ENCODE peak calls at places on chromosome 12, in five cellular contexts. D is progenitor cell of endocrine pancreas, T is Panc1, O is DND-41, W is AG04450. F is an unnamed sample.

GRCh38 chr12:10304161-10304574 is 3.5 kb upstream of the KLRD1 start:
- DNase-seq in D (no peak), T (no peak), O (no peak), W (peak), F (no peak)

GRCh38 chr12:26133508-26133907 is 8.7 kb upstream of the BHLHE41 start:
- DNase-seq in D (no peak), T (no peak), O (no peak), W (no peak), F (no peak)

GRCh38 chr12:81077686-81078441 is at the start of gene ACSS3:
- DNase-seq in D (peak), T (no peak), O (no peak), W (no peak), F (peak)

GRCh38 chr12:29921307-29921706 is 137.6 kb upstream of the TMTC1 start:
- DNase-seq in D (no peak), T (no peak), O (no peak), W (no peak), F (no peak)

GRCh38 chr12:94305293-94305957 is 154.2 kb downstream of the CEP83 start:
- DNase-seq in D (no peak), T (no peak), O (no peak), W (peak), F (no peak)

GRCh38 chr12:67697443-67697842 is 48.9 kb downstream of the DYRK2 start:
- DNase-seq in D (no peak), T (no peak), O (peak), W (no peak), F (no peak)

GRCh38 chr12:126772171-126772864 is 1494.7 kb upstream of the TMEM132C start:
- DNase-seq in D (no peak), T (no peak), O (peak), W (no peak), F (no peak)

GRCh38 chr12:54299515-54300266 is 1.1 kb downstream of the NFE2 start:
- DNase-seq in D (no peak), T (no peak), O (no peak), W (no peak), F (no peak)

GRCh38 chr12:119594399-119594730 is 791 bp downstream of the TMEM233 start:
- DNase-seq in D (no peak), T (no peak), O (no peak), W (no peak), F (no peak)

GRCh38 chr12:54549774-54550451 is 512 bp downstream of the PDE1B start:
- DNase-seq in D (no peak), T (no peak), O (no peak), W (no peak), F (peak)

GRCh38 chr12:50047693-50048250 is 9.6 kb upstream of the ASIC1 start:
- DNase-seq in D (no peak), T (no peak), O (no peak), W (no peak), F (no peak)

GRCh38 chr12:51244269-51244668 is 5.6 kb downstream of the DAZAP2 start:
- DNase-seq in D (no peak), T (no peak), O (no peak), W (no peak), F (no peak)

GRCh38 chr12:25833657-25834056 is 124.8 kb upstream of the RASSF8 start:
- DNase-seq in D (no peak), T (no peak), O (no peak), W (no peak), F (no peak)

GRCh38 chr12:9039397-9039977 is 50.1 kb downstream of the KLRG1 start:
- DNase-seq in D (no peak), T (peak), O (peak), W (peak), F (no peak)

GRCh38 chr12:58395470-58395869 is 454.1 kb downstream of the ATP23 start:
- DNase-seq in D (no peak), T (no peak), O (no peak), W (no peak), F (no peak)

GRCh38 chr12:123971770-123972447 is 722 bp downstream of the CCDC92 start:
- DNase-seq in D (no peak), T (no peak), O (peak), W (no peak), F (peak)

GRCh38 chr12:124484526-124484953 is 82.9 kb downstream of the NCOR2 start:
- DNase-seq in D (no peak), T (no peak), O (peak), W (no peak), F (no peak)

GRCh38 chr12:15599266-15600037 is 189.7 kb downstream of the EPS8 start:
- DNase-seq in D (no peak), T (no peak), O (no peak), W (peak), F (no peak)

GRCh38 chr12:124680863-124681778 is 113.7 kb upstream of the NCOR2 start:
- DNase-seq in D (no peak), T (peak), O (no peak), W (no peak), F (peak)

GRCh38 chr12:34396006-34396860 is 373.9 kb downstream of the ALG10 start:
- DNase-seq in D (peak), T (no peak), O (no peak), W (no peak), F (peak)

GRCh38 chr12:80778005-80778541 is 61.4 kb downstream of the MYF5 start:
- DNase-seq in D (no peak), T (no peak), O (peak), W (peak), F (no peak)

GRCh38 chr12:106841471-106842302 is 67.2 kb downstream of the RIC8B start:
- DNase-seq in D (no peak), T (no peak), O (peak), W (no peak), F (peak)

GRCh38 chr12:54301428-54302045 is 722 bp upstream of the NFE2 start:
- DNase-seq in D (no peak), T (no peak), O (no peak), W (no peak), F (no peak)

GRCh38 chr12:125435871-125436270 is 370.6 kb downstream of the AACS start:
- DNase-seq in D (no peak), T (no peak), O (no peak), W (no peak), F (no peak)

GRCh38 chr12:8991371-8992085 is 2.2 kb downstream of the KLRG1 start:
- DNase-seq in D (no peak), T (no peak), O (no peak), W (no peak), F (no peak)

GRCh38 chr12:3520168-3520567 is 29.2 kb downstream of the PRMT8 start:
- DNase-seq in D (no peak), T (no peak), O (no peak), W (no peak), F (no peak)

GRCh38 chr12:102973583-102973982 is 16.1 kb downstream of the ASCL1 start:
- DNase-seq in D (no peak), T (no peak), O (no peak), W (no peak), F (no peak)

GRCh38 chr12:41743835-41744234 is 400.8 kb downstream of the GXYLT1 start:
- DNase-seq in D (no peak), T (peak), O (no peak), W (no peak), F (no peak)

GRCh38 chr12:42593781-42594322 is 4.3 kb upstream of the PRICKLE1 start:
- DNase-seq in D (no peak), T (no peak), O (no peak), W (no peak), F (no peak)

GRCh38 chr12:106142591-106143261 is 4.0 kb upstream of the NUAK1 start:
- DNase-seq in D (no peak), T (no peak), O (no peak), W (no peak), F (no peak)

GRCh38 chr12:125533434-125534029 is 468.3 kb downstream of the AACS start:
- DNase-seq in D (peak), T (no peak), O (no peak), W (no peak), F (peak)

GRCh38 chr12:116050266-116050665 is 227.2 kb downstream of the MED13L start:
- DNase-seq in D (no peak), T (no peak), O (no peak), W (no peak), F (no peak)

GRCh38 chr12:126538888-126539287 is 1473.7 kb downstream of the AACS start:
- DNase-seq in D (no peak), T (no peak), O (no peak), W (no peak), F (no peak)

GRCh38 chr12:44126811-44127210 is 290.9 kb downstream of the TMEM117 start:
- DNase-seq in D (no peak), T (no peak), O (no peak), W (no peak), F (no peak)

DNA sequence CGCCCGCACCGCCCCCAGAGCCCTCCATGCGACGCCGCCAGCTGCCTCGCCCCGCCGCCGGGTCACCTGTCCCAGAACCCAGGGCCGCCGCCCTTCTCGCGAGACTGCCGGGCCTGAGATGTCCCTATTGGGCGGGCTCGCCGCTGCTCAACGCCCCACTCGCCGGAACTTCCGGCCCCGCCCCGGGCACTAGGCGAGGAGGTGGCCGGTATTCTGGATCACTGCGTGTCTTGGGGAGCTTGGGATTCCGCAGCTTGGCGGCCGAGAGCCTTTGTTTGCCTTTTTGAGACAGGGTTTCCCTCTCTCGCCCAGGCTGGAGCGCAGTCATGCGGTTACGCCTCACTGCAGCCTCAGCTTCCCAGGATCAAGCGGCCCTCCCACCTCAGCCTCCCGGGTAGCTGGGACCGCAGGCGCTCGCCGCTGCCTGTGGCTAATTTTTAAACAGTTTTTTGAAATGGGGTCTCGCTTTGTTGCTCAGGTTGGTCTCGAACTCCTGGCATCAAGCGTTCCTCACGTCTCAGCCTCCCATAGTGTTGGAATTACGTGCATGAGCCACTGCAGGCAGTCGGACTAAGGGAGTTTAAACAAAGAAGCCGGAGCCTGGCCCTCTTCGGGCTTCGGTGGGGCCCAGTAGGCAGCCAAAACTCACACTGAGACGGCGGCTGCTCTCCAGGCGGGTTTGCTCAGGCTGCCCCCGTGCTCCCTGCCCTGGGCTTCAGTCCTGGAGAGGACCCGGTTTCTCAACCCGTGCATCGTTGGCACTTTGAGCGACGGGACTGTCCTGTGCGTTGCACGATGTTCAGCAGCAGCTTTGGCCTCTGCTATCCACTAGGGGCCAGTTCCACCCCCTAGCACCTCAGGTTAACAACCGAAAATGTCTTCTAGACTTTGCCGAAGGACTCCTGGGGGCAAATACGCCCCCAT is at the start of gene SLC15A4:
- DNase-seq in D (peak), T (no peak), O (peak), W (peak), F (peak)
- TF ChIP-seq CTCF in D (peak), T (no peak), O (no peak), W (peak), F (no peak)

GRCh38 chr12:121797937-121798801 is 4.7 kb upstream of the RHOF start:
- DNase-seq in D (no peak), T (no peak), O (peak), W (no peak), F (peak)

GRCh38 chr12:121799842-121800693 is 3.7 kb upstream of the SETD1B start:
- DNase-seq in D (no peak), T (no peak), O (peak), W (peak), F (peak)

GRCh38 chr12:121798807-121799174 is 5.0 kb upstream of the SETD1B start:
- DNase-seq in D (no peak), T (no peak), O (no peak), W (no peak), F (peak)

GRCh38 chr12:121800694-121801600 is 2.9 kb upstream of the SETD1B start:
- DNase-seq in D (no peak), T (no peak), O (peak), W (peak), F (peak)

GRCh38 chr12:121799175-121799841 is 4.5 kb upstream of the SETD1B start:
- DNase-seq in D (no peak), T (no peak), O (peak), W (no peak), F (no peak)
- TF ChIP-seq CTCF in D (no peak), T (no peak), O (no peak), W (no peak), F (no peak)

GRCh38 chr12:52728374-52728773 is 25.1 kb upstream of the KRT77 start:
- DNase-seq in D (no peak), T (no peak), O (no peak), W (no peak), F (no peak)
- TF ChIP-seq CTCF in D (no peak), T (no peak), O (no peak), W (no peak), F (no peak)

GRCh38 chr12:112294793-112295192 is 87.4 kb downstream of the HECTD4 start:
- DNase-seq in D (no peak), T (no peak), O (no peak), W (no peak), F (no peak)
- TF ChIP-seq CTCF in D (no peak), T (no peak), O (no peak), W (peak), F (no peak)

GRCh38 chr12:69415471-69416275 is 54.5 kb upstream of the FRS2 start:
- DNase-seq in D (peak), T (no peak), O (peak), W (peak), F (peak)
- TF ChIP-seq CTCF in D (peak), T (peak), O (peak), W (peak), F (peak)

GRCh38 chr12:60152756-60153155 is 556.9 kb downstream of the SLC16A7 start:
- DNase-seq in D (no peak), T (no peak), O (no peak), W (no peak), F (no peak)
- TF ChIP-seq CTCF in D (no peak), T (no peak), O (no peak), W (no peak), F (no peak)

DNA sequence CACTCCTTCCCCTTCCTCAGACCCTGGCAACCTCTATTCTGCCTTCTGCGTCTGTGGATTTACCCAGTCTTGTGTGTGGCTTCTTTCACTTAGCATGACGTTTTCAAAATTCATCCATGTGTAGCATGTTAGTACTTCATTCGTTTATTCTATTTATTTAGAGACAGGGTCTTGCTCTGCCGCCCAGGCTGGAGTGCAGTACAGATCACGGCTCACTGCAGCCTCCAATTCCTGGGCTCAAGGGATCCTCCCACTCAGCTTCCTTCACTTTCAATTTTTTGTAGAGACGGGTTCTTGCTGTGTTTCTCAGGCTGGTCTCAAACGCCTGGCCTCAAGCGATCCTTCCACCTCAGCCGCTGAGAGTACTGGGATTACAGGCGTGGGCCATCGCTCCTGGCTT is 37.0 kb downstream of the B4GALNT3 start:
- DNase-seq in D (no peak), T (no peak), O (no peak), W (no peak), F (no peak)
- TF ChIP-seq CTCF in D (no peak), T (no peak), O (no peak), W (no peak), F (no peak)

GRCh38 chr12:27805238-27805637 is 25.2 kb upstream of the MANSC4 start:
- DNase-seq in D (no peak), T (no peak), O (no peak), W (no peak), F (no peak)

GRCh38 chr12:27808831-27809230 is 28.8 kb upstream of the MANSC4 start:
- DNase-seq in D (no peak), T (no peak), O (no peak), W (no peak), F (no peak)

GRCh38 chr12:27802936-27803335 is 22.9 kb upstream of the MANSC4 start:
- DNase-seq in D (no peak), T (no peak), O (no peak), W (no peak), F (no peak)

GRCh38 chr12:27810756-27811155 is 30.7 kb upstream of the MANSC4 start:
- DNase-seq in D (no peak), T (no peak), O (no peak), W (no peak), F (no peak)

DNA sequence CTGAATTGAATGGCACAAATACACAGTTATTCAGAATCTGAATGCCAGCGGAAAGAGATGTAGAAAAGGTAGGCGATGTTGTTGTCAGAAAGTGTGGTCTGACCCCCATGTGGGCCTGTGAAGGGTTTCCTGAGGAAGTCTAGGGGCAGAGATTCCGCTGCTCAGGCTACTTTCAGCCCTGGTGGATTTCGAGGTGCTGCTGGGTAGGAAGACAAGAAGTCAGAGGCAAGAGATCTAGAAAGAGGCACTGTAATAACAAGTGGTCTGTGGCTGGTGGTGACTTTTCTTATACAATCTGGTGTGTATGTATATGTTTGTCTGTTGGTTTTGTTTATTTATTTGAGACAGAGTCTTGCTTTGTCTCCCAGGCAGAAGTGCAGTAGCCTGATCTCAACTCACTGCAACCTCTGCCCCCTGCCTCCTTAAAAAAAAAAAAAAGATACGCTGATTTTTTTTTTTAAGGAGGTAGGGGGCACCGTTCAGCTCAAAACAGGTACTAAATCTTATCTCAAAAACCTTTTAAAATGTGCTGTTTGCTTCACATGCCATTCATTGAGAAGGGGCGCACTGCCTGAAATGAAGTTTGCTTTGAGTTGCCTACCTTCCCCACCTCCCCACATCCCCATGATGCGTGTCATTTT is 27.1 kb upstream of the MANSC4 start:
- DNase-seq in D (no peak), T (no peak), O (no peak), W (no peak), F (no peak)
- TF ChIP-seq CTCF in D (no peak), T (no peak), O (no peak), W (no peak), F (no peak)